ENCODE peak calls at places on chromosomes 16 and 17, in six cellular contexts. J is psoas muscle, C is right atrium auricular region, T is transverse colon, V is spleen, D is uterus. Z is an unnamed sample. For H3K9me3, the result is how much of the 10 kb centered on the place peaks cover.

GRCh38 chr16:1723450-1724147 is 17.6 kb downstream of the MAPK8IP3 start:
- DNase-seq in J (no peak), C (no peak), T (peak), V (no peak), D (no peak), Z (no peak)

GRCh38 chr16:66927918-66928649 is 2.7 kb upstream of the RRAD start:
- DNase-seq in J (peak), C (no peak), T (no peak), V (no peak), D (no peak), Z (no peak)

GRCh38 chr17:6028294-6028693 is 41.9 kb upstream of the WSCD1 start:
- DNase-seq in J (no peak), C (no peak), T (no peak), V (no peak), D (no peak), Z (no peak)

GRCh38 chr17:44745301-44745700 is 13.5 kb upstream of the ADAM11 start:
- DNase-seq in J (no peak), C (no peak), T (no peak), V (no peak), D (no peak), Z (no peak)

GRCh38 chr16:4614571-4615388 is at the start of gene UBALD1:
- DNase-seq in J (peak), C (peak), T (peak), V (peak), D (peak), Z (peak)

GRCh38 chr17:78488867-78489634 is 88.1 kb downstream of the DNAH17 start:
- DNase-seq in J (no peak), C (no peak), T (no peak), V (no peak), D (no peak), Z (no peak)

GRCh38 chr17:49210158-49211029 is at the start of the genes ABI3 and GNGT2:
- DNase-seq in J (peak), C (no peak), T (peak), V (peak), D (no peak), Z (peak)

GRCh38 chr17:78132086-78132676 is 1.6 kb downstream of the TMC8 start:
- DNase-seq in J (peak), C (no peak), T (peak), V (peak), D (no peak), Z (no peak)

GRCh38 chr16:2090819-2091721 is 43.3 kb downstream of the TSC2 start:
- DNase-seq in J (peak), C (no peak), T (peak), V (no peak), D (no peak), Z (peak)

GRCh38 chr16:82671743-82672142 is 45.0 kb downstream of the CDH13 start:
- DNase-seq in J (no peak), C (no peak), T (peak), V (no peak), D (no peak), Z (no peak)

GRCh38 chr16:54193656-54194007 is 93.0 kb downstream of the IRX3 start:
- DNase-seq in J (peak), C (peak), T (peak), V (peak), D (peak), Z (peak)

GRCh38 chr17:67435122-67435521 is 58.0 kb downstream of the PITPNC1 start:
- DNase-seq in J (no peak), C (no peak), T (peak), V (no peak), D (no peak), Z (no peak)

GRCh38 chr17:37849617-37849972 is 74.6 kb upstream of the TBC1D3K start:
- DNase-seq in J (no peak), C (no peak), T (no peak), V (no peak), D (no peak), Z (no peak)

GRCh38 chr16:73228649-73229048 is 180.7 kb upstream of the ZFHX3 start:
- DNase-seq in J (no peak), C (no peak), T (no peak), V (no peak), D (peak), Z (no peak)

GRCh38 chr17:74960739-74961342 is 11.7 kb downstream of the HID1 start:
- DNase-seq in J (no peak), C (no peak), T (peak), V (no peak), D (no peak), Z (no peak)

GRCh38 chr17:74959826-74960738 is 12.5 kb downstream of the HID1 start:
- DNase-seq in J (no peak), C (no peak), T (no peak), V (no peak), D (no peak), Z (no peak)

GRCh38 chr16:69396187-69397061 is 10.6 kb upstream of the TERF2 start:
- DNase-seq in J (no peak), C (peak), T (peak), V (no peak), D (peak), Z (no peak)

GRCh38 chr17:42342242-42343008 is 45.8 kb downstream of the STAT3 start:
- DNase-seq in J (no peak), C (no peak), T (no peak), V (no peak), D (no peak), Z (no peak)

GRCh38 chr17:66916946-66917345 is 47.6 kb upstream of the CACNG4 start:
- DNase-seq in J (no peak), C (no peak), T (no peak), V (no peak), D (no peak), Z (no peak)

GRCh38 chr16:84724619-84725307 is 25.0 kb downstream of the USP10 start:
- DNase-seq in J (no peak), C (no peak), T (no peak), V (no peak), D (peak), Z (no peak)

GRCh38 chr16:73730496-73731090 is 566.0 kb upstream of the PSMD7 start:
- DNase-seq in J (no peak), C (no peak), T (no peak), V (no peak), D (no peak), Z (no peak)

GRCh38 chr16:89619880-89620279 is 6.4 kb downstream of the DPEP1 start:
- DNase-seq in J (no peak), C (no peak), T (no peak), V (no peak), D (no peak), Z (no peak)

GRCh38 chr17:16215965-16216316 is 607 bp upstream of the NCOR1 start:
- DNase-seq in J (no peak), C (no peak), T (peak), V (no peak), D (no peak), Z (no peak)

GRCh38 chr17:16415031-16415924 is at the start of gene TRPV2:
- DNase-seq in J (peak), C (no peak), T (peak), V (peak), D (peak), Z (peak)

GRCh38 chr16:84718-85452 is 6.9 kb downstream of the MPG start:
- DNase-seq in J (peak), C (peak), T (peak), V (peak), D (peak), Z (peak)

GRCh38 chr16:10447289-10447688 is 61.4 kb downstream of the ATF7IP2 start:
- DNase-seq in J (no peak), C (no peak), T (no peak), V (no peak), D (no peak), Z (no peak)
- H3K9me3 ChIP-seq in J (under half), C (under half), T (under half), V (half or more), D (under half), Z (half or more)

GRCh38 chr16:35744084-35744483 is 2284.7 kb downstream of the TP53TG3F start:
- DNase-seq in J (no peak), C (peak), T (no peak), V (no peak), D (no peak), Z (no peak)

GRCh38 chr16:35743101-35743692 is 2283.8 kb downstream of the TP53TG3F start:
- DNase-seq in J (no peak), C (peak), T (no peak), V (no peak), D (no peak), Z (no peak)

GRCh38 chr16:35745821-35746248 is 2286.4 kb downstream of the TP53TG3F start:
- DNase-seq in J (no peak), C (peak), T (no peak), V (no peak), D (no peak), Z (no peak)

GRCh38 chr16:35745191-35745590 is 2285.8 kb downstream of the TP53TG3F start:
- DNase-seq in J (no peak), C (no peak), T (no peak), V (no peak), D (no peak), Z (no peak)

DNA sequence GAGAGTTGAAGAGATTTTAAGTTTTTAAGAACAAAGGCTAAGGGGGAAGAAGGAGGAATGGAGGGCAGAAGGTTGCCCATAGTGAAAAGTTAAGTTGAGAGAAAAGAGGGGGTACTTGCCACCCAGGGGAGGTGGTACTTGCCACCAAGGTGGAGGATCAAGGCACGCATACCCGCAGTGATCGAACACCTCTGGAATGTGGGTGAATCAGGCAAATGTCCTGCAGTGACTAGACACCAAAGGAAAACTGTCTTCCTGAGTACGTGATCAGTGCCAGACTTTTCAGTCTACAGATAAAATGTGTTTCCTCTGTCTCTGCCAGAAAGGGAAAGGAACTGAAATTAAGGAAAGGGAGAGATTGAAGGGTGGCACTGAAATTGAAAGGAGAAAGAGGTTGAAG is 2285.3 kb downstream of the TP53TG3F start:
- DNase-seq in J (no peak), C (peak), T (no peak), V (no peak), D (no peak), Z (no peak)
- H3K9me3 ChIP-seq in J (under half), C (under half), T (under half), V (half or more), D (under half), Z (under half)

DNA sequence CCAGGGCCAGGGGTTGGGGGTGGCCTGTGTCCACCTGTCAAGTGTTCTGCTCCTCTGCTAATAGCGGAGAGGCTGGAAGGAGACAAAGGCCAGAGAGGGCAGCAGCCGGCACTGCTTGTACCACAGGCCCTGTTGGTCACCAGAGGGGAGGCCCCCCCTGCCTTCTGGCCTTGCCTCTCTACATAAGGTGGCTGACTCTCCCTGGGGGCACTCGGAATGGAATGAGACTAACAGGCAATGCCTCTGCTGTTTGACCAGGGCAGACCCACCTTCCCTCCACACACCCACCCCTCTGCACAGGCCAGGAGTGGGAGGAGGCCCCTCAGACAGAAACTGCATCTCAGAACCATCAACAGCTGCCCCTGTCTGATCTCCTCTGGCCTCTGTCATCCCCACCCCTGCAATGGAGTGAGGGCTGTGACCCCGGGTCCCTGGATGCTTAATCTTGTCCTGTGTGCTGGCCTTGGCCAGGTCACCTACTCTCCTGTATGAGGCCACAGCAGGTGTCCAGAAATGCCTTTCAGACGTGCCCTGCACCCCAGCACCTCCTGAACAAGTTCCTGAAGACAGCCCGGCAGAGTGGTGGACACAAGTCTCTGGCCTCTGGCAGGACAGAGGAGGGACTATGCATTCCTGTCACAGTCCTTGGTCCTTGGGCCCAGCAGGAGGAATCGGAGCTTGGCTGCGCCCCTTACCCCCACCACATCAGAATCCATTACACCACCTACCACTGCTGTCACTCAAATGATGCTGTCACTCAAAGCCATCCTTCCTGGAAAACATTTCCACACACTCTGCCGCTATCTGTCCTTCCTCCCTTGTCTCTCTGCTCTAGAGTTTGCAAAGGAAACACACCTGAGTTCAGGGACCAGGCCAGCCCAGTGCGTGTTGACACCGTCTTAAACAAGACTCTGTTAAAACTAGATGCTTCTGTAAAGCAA is 107.5 kb upstream of the ZNF750 start:
- DNase-seq in J (peak), C (no peak), T (no peak), V (peak), D (peak), Z (peak)
- H3K9me3 ChIP-seq in J (under half), C (under half), T (under half), V (under half), D (under half), Z (under half)

DNA sequence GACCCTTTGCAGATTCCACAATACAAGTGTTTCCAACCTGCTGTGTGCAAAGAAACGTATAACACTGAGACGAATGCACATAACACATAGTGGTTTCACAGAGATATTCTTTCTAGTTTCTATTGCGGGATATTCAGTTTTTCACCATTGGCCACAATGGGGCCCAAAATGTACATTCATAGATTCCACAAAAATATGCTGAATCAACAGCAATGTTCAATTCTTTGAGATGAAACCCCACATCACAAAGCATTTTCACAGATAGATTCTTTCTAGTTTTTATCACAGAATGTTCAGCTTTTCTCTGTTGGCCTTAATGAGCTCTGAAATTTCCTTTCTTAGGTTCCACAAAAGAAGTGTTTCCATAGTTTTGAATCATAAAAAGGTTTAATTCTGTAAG is 2472.3 kb downstream of the TP53TG3F start:
- DNase-seq in J (no peak), C (no peak), T (no peak), V (no peak), D (no peak), Z (no peak)
- H3K9me3 ChIP-seq in J (under half), C (under half), T (under half), V (half or more), D (under half), Z (half or more)

Z was measured in left ventricle myocardium inferior.